ENCODE peak calls at places on chromosomes 5 and 9, in seven cellular contexts. S is lower leg skin, K is kidney epithelial cell, I is neural crest cell, G is HFFc6, A is left lung, E is foreskin fibroblast. O is an unnamed sample.

GRCh38 chr5:32027717-32028321 is 146.3 kb downstream of the GOLPH3 start:
- DNase-seq in S (no peak), K (peak), I (no peak), G (peak), A (no peak), E (peak), O (no peak)

GRCh38 chr5:90898330-90899013 is 339.9 kb downstream of the ADGRV1 start:
- DNase-seq in S (no peak), K (no peak), I (no peak), G (no peak), A (no peak), E (no peak), O (no peak)

GRCh38 chr5:115465416-115465815 is 79.2 kb downstream of the FEM1C start:
- DNase-seq in S (no peak), K (no peak), I (no peak), G (peak), A (no peak), E (peak), O (no peak)

GRCh38 chr5:39284552-39284951 is 65.2 kb upstream of the FYB1 start:
- DNase-seq in S (no peak), K (no peak), I (no peak), G (no peak), A (no peak), E (no peak), O (no peak)

GRCh38 chr5:133287500-133287899 is 235.7 kb downstream of the HSPA4 start:
- DNase-seq in S (no peak), K (no peak), I (peak), G (no peak), A (no peak), E (peak), O (peak)

GRCh38 chr5:139246394-139246793 is 47.1 kb upstream of the MATR3 start:
- DNase-seq in S (no peak), K (no peak), I (no peak), G (peak), A (peak), E (peak), O (no peak)

GRCh38 chr9:75612754-75613153 is 277.7 kb upstream of the PCSK5 start:
- DNase-seq in S (no peak), K (no peak), I (no peak), G (no peak), A (no peak), E (no peak), O (no peak)

GRCh38 chr5:308672-309271 is 12.7 kb upstream of the AHRR start:
- DNase-seq in S (peak), K (peak), I (no peak), G (peak), A (peak), E (no peak), O (no peak)

GRCh38 chr9:74773886-74774479 is 113.7 kb downstream of the TRPM6 start:
- DNase-seq in S (peak), K (peak), I (peak), G (peak), A (no peak), E (peak), O (peak)

GRCh38 chr5:10904862-10905432 is 143.9 kb upstream of the DAP start:
- DNase-seq in S (no peak), K (no peak), I (no peak), G (no peak), A (no peak), E (no peak), O (no peak)

GRCh38 chr5:151463137-151464029 is 16.0 kb downstream of the SLC36A1 start:
- DNase-seq in S (no peak), K (no peak), I (peak), G (no peak), A (no peak), E (no peak), O (peak)
- TF ChIP-seq CTCF in S (no peak), K (peak), I (peak), G (peak), A (no peak), E (peak), O (peak)

DNA sequence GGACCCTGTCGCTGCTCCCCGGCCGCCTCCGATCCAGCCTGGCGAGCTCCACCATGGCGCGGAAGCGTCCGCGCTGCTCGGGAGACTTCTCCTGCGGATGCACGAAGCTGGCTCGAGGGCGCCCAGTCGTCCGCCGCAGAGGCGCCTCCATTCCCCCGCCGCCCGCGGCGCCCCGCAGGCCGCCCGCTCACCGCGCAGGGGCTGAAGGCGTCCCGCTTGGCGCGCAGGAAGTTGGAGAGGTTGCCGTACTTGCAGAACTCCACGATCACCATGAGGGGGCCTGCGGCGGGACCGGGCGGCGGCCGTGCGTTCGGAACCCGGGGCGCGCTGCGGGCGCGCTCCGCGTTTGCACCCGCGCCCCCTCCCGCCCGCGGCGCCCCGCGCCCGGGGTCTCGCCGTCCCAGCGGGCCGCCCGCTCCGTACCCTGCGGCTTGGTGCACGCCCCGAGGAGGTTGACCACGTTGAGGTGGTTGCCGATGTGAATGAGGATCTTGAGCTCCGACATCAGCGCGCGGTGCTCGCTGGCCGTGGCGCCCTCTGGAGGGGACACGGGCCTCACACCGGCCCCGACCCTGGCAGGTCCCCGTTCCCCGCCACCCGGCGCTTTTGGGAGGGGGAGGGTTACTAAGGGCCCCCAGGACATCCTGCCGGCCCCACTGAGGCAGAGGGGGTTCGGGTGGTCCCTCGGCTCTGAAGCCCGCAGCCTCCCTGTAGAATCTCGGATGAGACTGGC is 27.7 kb upstream of the SCGB3A1 start:
- DNase-seq in S (no peak), K (no peak), I (peak), G (no peak), A (no peak), E (peak), O (peak)
- TF ChIP-seq CTCF in S (no peak), K (peak), I (peak), G (no peak), A (no peak), E (peak), O (peak)

GRCh38 chr9:121734465-121734864 is 83.0 kb downstream of the DAB2IP start:
- DNase-seq in S (no peak), K (no peak), I (no peak), G (peak), A (no peak), E (no peak), O (no peak)

GRCh38 chr9:121735792-121736130 is 84.3 kb downstream of the DAB2IP start:
- DNase-seq in S (no peak), K (no peak), I (no peak), G (no peak), A (no peak), E (no peak), O (no peak)

GRCh38 chr9:121736964-121737462 is 85.6 kb downstream of the DAB2IP start:
- DNase-seq in S (no peak), K (no peak), I (no peak), G (no peak), A (no peak), E (no peak), O (no peak)

GRCh38 chr9:121736147-121736721 is 84.8 kb downstream of the DAB2IP start:
- DNase-seq in S (peak), K (no peak), I (peak), G (no peak), A (peak), E (no peak), O (peak)

GRCh38 chr9:121735065-121735791 is 83.8 kb downstream of the DAB2IP start:
- DNase-seq in S (no peak), K (no peak), I (no peak), G (peak), A (no peak), E (peak), O (peak)
- TF ChIP-seq CTCF in S (no peak), K (peak), I (peak), G (peak), A (no peak), E (peak), O (no peak)

DNA sequence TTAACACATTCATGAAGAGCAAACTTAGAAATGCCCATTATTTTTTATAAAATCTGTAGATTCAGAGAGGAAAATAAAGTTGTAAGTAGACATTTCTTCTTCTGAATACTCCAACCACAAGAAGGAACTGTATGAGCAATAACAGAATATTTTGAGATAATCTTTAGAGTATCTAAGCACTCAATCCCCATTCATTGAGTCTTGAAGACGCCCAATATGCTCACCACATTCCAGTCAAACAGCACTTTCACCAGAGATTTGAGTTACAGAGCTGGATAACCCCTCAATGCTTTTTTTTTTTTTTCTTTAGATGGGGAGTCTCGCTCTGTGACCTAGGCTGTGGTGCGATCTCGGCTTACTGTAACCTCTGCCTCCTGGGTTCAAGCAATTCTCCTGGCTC is 14.7 kb upstream of the RIC1 start:
- DNase-seq in S (no peak), K (no peak), I (no peak), G (no peak), A (no peak), E (no peak), O (no peak)
- TF ChIP-seq CTCF in S (no peak), K (no peak), I (no peak), G (no peak), A (no peak), E (no peak), O (no peak)

GRCh38 chr9:135857843-135858242 is 49.5 kb downstream of the CAMSAP1 start:
- DNase-seq in S (no peak), K (no peak), I (no peak), G (no peak), A (no peak), E (no peak), O (no peak)
- TF ChIP-seq CTCF in S (no peak), K (no peak), I (no peak), G (no peak), A (no peak), E (no peak), O (no peak)

DNA sequence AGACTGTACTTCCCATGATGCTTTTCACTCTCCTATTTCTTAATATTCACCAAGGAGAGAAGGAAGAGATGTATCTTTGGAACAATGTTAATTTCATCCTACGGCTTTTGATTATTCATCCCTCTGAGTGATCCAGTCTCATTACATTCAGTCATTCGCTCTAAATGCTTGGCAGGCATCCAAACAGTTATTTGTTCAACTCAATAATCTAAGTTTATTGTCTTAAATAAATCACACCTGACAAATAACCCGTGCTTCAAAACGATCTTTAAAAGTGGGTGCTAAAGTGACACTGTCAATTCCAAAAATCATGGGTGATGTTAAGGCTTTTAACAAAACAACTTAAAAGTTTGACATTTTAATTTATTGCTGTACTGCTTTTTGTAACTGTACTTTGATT is 233.1 kb downstream of the RASEF start:
- DNase-seq in S (no peak), K (no peak), I (no peak), G (no peak), A (no peak), E (no peak), O (no peak)
- TF ChIP-seq CTCF in S (no peak), K (no peak), I (no peak), G (no peak), A (no peak), E (no peak), O (no peak)

DNA sequence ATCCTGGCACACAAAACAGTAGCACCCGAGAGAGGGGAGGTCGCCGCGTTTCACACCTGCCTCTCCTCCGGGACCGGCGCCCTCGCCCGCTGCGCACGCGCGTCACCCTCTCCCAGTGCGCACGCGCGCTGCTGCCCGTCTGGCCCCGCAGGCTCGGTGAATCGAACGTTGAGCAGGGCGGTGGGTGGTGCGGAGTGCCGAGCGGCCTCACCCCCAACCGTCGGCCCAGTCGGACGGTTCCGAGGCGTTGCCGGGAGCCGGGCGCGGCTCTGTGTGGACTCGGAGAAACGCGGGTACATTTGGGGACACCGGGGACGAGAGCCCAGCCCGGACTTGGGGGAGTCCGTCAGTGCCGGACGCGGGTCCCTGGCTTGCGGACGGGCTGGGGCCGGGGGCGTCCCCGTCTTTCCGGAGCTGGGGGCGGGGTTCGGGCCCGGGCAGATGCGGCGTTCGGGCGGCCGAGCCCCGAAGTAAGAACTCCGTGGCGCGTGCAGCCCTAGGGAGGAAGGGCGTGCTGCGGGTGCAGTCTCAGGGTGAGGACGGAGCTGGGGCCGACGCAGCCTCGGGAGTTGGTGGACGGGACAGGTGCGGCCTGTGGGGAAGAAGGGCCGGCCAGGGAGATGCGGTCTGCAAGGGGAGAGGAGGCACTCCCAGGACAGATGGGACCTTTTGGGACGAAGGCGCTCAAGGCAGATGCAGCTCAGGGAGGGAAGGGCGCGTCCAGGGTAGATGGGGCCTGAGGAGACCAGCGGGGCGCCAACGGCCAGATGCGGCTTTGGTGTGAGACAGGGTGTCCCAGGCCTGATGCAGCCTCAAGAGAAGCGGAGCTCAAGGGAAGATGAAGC is at the start of gene POMT1:
- DNase-seq in S (peak), K (peak), I (peak), G (peak), A (peak), E (peak), O (peak)
- TF ChIP-seq CTCF in S (no peak), K (no peak), I (no peak), G (no peak), A (no peak), E (no peak), O (no peak)

GRCh38 chr5:169115725-169116124 is 185.2 kb downstream of the SLIT3 start:
- DNase-seq in S (peak), K (no peak), I (no peak), G (no peak), A (no peak), E (no peak), O (no peak)

GRCh38 chr5:169114466-169114865 is 186.5 kb downstream of the SLIT3 start:
- DNase-seq in S (peak), K (no peak), I (no peak), G (no peak), A (no peak), E (no peak), O (no peak)

GRCh38 chr5:169121631-169122420 is 179.1 kb downstream of the SLIT3 start:
- DNase-seq in S (no peak), K (no peak), I (no peak), G (peak), A (no peak), E (peak), O (no peak)

GRCh38 chr5:169119287-169120048 is 181.5 kb downstream of the SLIT3 start:
- DNase-seq in S (peak), K (no peak), I (no peak), G (no peak), A (no peak), E (no peak), O (no peak)

DNA sequence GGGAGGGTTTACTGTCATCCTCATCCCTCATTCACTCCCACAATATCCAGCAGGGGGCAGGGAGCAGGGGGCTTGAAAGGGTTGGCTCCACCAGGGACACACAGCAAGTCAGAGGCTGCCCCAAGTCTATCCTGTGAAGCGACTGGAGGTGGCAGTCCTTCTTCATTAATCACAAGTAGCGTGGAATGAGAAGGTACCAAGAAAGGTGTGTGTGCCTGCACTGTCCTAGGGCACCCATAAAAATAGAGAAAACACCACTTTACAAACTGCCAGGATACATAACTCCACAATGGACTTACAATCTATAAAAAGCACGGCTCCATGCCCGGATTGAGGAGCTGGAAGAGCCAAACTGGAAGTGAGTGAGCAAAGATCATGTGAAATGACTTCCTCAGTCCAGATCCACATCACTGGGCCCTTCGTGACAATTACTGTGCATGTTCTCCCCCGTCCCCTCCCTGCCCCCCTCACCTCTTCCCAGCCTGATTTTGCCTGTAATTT is 183.9 kb downstream of the SLIT3 start:
- DNase-seq in S (peak), K (no peak), I (no peak), G (no peak), A (no peak), E (no peak), O (peak)
- TF ChIP-seq CTCF in S (no peak), K (no peak), I (peak), G (no peak), A (no peak), E (no peak), O (no peak)

O was measured in glutamatergic neuron.